ENCODE peak calls at places on chromosomes 7 and 10, in ten cellular contexts. One of them, this sample, is unnamed.

GRCh38 chr10:4326647-4327046 is 499.4 kb upstream of the AKR1E2 start:
- DNase-seq in AG04450: no peak
- DNase-seq in HFF-Myc: no peak
- DNase-seq in cardiac muscle cell: no peak
- DNase-seq in epithelial cell of esophagus: no peak
- DNase-seq in heart left ventricle: no peak
- DNase-seq in bronchial epithelial cell: no peak
- DNase-seq in hepatocyte: no peak
- DNase-seq in IMR-90: no peak
- DNase-seq in thyroid gland: no peak
- DNase-seq in this sample: no peak

GRCh38 chr10:96619120-96619519 is 32.3 kb upstream of the TM9SF3 start:
- DNase-seq in heart left ventricle: no peak
- DNase-seq in epithelial cell of esophagus: no peak
- DNase-seq in bronchial epithelial cell: no peak
- DNase-seq in HFF-Myc: no peak
- DNase-seq in thyroid gland: no peak
- DNase-seq in IMR-90: no peak
- DNase-seq in hepatocyte: no peak
- DNase-seq in cardiac muscle cell: peak
- DNase-seq in AG04450: no peak
- DNase-seq in this sample: no peak

GRCh38 chr7:142327555-142327954 is 69.7 kb upstream of the PRSS58 start:
- DNase-seq in cardiac muscle cell: no peak
- DNase-seq in thyroid gland: no peak
- DNase-seq in IMR-90: no peak
- DNase-seq in epithelial cell of esophagus: no peak
- DNase-seq in heart left ventricle: no peak
- DNase-seq in bronchial epithelial cell: no peak
- DNase-seq in HFF-Myc: no peak
- DNase-seq in AG04450: no peak
- DNase-seq in hepatocyte: no peak
- DNase-seq in this sample: no peak

GRCh38 chr10:121092341-121093099 is 241.4 kb downstream of the WDR11 start:
- DNase-seq in epithelial cell of esophagus: peak
- DNase-seq in AG04450: no peak
- DNase-seq in bronchial epithelial cell: peak
- DNase-seq in hepatocyte: no peak
- DNase-seq in thyroid gland: peak
- DNase-seq in IMR-90: no peak
- DNase-seq in HFF-Myc: no peak
- DNase-seq in cardiac muscle cell: no peak
- DNase-seq in heart left ventricle: no peak
- DNase-seq in this sample: no peak

GRCh38 chr10:32961892-32962369 is 3.9 kb upstream of the ITGB1 start:
- DNase-seq in epithelial cell of esophagus: peak
- DNase-seq in thyroid gland: no peak
- DNase-seq in heart left ventricle: no peak
- DNase-seq in bronchial epithelial cell: peak
- DNase-seq in HFF-Myc: no peak
- DNase-seq in AG04450: peak
- DNase-seq in IMR-90: peak
- DNase-seq in hepatocyte: peak
- DNase-seq in cardiac muscle cell: peak
- DNase-seq in this sample: no peak

GRCh38 chr10:35607475-35608316 is 2.6 kb downstream of the GJD4 start:
- DNase-seq in HFF-Myc: no peak
- DNase-seq in heart left ventricle: peak
- DNase-seq in hepatocyte: no peak
- DNase-seq in thyroid gland: peak
- DNase-seq in IMR-90: no peak
- DNase-seq in cardiac muscle cell: no peak
- DNase-seq in AG04450: no peak
- DNase-seq in epithelial cell of esophagus: peak
- DNase-seq in bronchial epithelial cell: no peak
- DNase-seq in this sample: no peak

GRCh38 chr7:2646336-2646679 is 14.5 kb downstream of the TTYH3 start:
- DNase-seq in epithelial cell of esophagus: no peak
- DNase-seq in IMR-90: no peak
- DNase-seq in hepatocyte: no peak
- DNase-seq in HFF-Myc: no peak
- DNase-seq in bronchial epithelial cell: no peak
- DNase-seq in thyroid gland: no peak
- DNase-seq in AG04450: no peak
- DNase-seq in cardiac muscle cell: no peak
- DNase-seq in heart left ventricle: no peak
- DNase-seq in this sample: no peak

GRCh38 chr10:23158370-23158769 is 33.7 kb upstream of the PTF1A start:
- DNase-seq in bronchial epithelial cell: peak
- DNase-seq in heart left ventricle: no peak
- DNase-seq in thyroid gland: peak
- DNase-seq in cardiac muscle cell: peak
- DNase-seq in epithelial cell of esophagus: peak
- DNase-seq in HFF-Myc: peak
- DNase-seq in hepatocyte: peak
- DNase-seq in IMR-90: peak
- DNase-seq in AG04450: peak
- DNase-seq in this sample: no peak

GRCh38 chr7:3436746-3437145 is 135.7 kb downstream of the SDK1 start:
- DNase-seq in bronchial epithelial cell: peak
- DNase-seq in hepatocyte: no peak
- DNase-seq in HFF-Myc: no peak
- DNase-seq in epithelial cell of esophagus: peak
- DNase-seq in IMR-90: peak
- DNase-seq in cardiac muscle cell: no peak
- DNase-seq in AG04450: peak
- DNase-seq in thyroid gland: no peak
- DNase-seq in heart left ventricle: no peak
- DNase-seq in this sample: no peak

GRCh38 chr10:57741751-57742150 is 525.9 kb downstream of the IPMK start:
- DNase-seq in thyroid gland: no peak
- DNase-seq in AG04450: no peak
- DNase-seq in cardiac muscle cell: no peak
- DNase-seq in IMR-90: no peak
- DNase-seq in hepatocyte: no peak
- DNase-seq in heart left ventricle: no peak
- DNase-seq in bronchial epithelial cell: no peak
- DNase-seq in HFF-Myc: no peak
- DNase-seq in epithelial cell of esophagus: no peak
- DNase-seq in this sample: no peak

GRCh38 chr10:33126118-33126517 is 168.1 kb upstream of the ITGB1 start:
- DNase-seq in thyroid gland: no peak
- DNase-seq in AG04450: no peak
- DNase-seq in epithelial cell of esophagus: peak
- DNase-seq in IMR-90: peak
- DNase-seq in hepatocyte: no peak
- DNase-seq in heart left ventricle: no peak
- DNase-seq in bronchial epithelial cell: peak
- DNase-seq in cardiac muscle cell: no peak
- DNase-seq in HFF-Myc: no peak
- DNase-seq in this sample: no peak

GRCh38 chr7:28466885-28467284 is 54.6 kb downstream of the CREB5 start:
- DNase-seq in bronchial epithelial cell: no peak
- DNase-seq in AG04450: no peak
- DNase-seq in epithelial cell of esophagus: no peak
- DNase-seq in hepatocyte: no peak
- DNase-seq in IMR-90: no peak
- DNase-seq in HFF-Myc: no peak
- DNase-seq in cardiac muscle cell: no peak
- DNase-seq in thyroid gland: no peak
- DNase-seq in heart left ventricle: no peak
- DNase-seq in this sample: no peak

GRCh38 chr7:43649755-43650274 is 66.9 kb downstream of the STK17A start:
- DNase-seq in cardiac muscle cell: no peak
- DNase-seq in hepatocyte: no peak
- DNase-seq in IMR-90: peak
- DNase-seq in epithelial cell of esophagus: peak
- DNase-seq in HFF-Myc: no peak
- DNase-seq in AG04450: no peak
- DNase-seq in heart left ventricle: no peak
- DNase-seq in thyroid gland: no peak
- DNase-seq in bronchial epithelial cell: peak
- DNase-seq in this sample: no peak

GRCh38 chr7:43647314-43647691 is 64.4 kb downstream of the STK17A start:
- DNase-seq in AG04450: no peak
- DNase-seq in epithelial cell of esophagus: no peak
- DNase-seq in hepatocyte: no peak
- DNase-seq in IMR-90: peak
- DNase-seq in HFF-Myc: no peak
- DNase-seq in cardiac muscle cell: peak
- DNase-seq in thyroid gland: no peak
- DNase-seq in bronchial epithelial cell: no peak
- DNase-seq in heart left ventricle: no peak
- DNase-seq in this sample: no peak

GRCh38 chr7:43646603-43647313 is 63.9 kb downstream of the STK17A start:
- DNase-seq in bronchial epithelial cell: no peak
- DNase-seq in cardiac muscle cell: peak
- DNase-seq in AG04450: no peak
- DNase-seq in epithelial cell of esophagus: no peak
- DNase-seq in hepatocyte: no peak
- DNase-seq in thyroid gland: no peak
- DNase-seq in heart left ventricle: no peak
- DNase-seq in IMR-90: peak
- DNase-seq in HFF-Myc: no peak
- DNase-seq in this sample: no peak

GRCh38 chr7:43648725-43649406 is 66.0 kb downstream of the STK17A start:
- DNase-seq in IMR-90: peak
- DNase-seq in HFF-Myc: peak
- DNase-seq in hepatocyte: no peak
- DNase-seq in heart left ventricle: no peak
- DNase-seq in AG04450: peak
- DNase-seq in cardiac muscle cell: no peak
- DNase-seq in bronchial epithelial cell: peak
- DNase-seq in thyroid gland: peak
- DNase-seq in epithelial cell of esophagus: peak
- DNase-seq in this sample: peak

DNA sequence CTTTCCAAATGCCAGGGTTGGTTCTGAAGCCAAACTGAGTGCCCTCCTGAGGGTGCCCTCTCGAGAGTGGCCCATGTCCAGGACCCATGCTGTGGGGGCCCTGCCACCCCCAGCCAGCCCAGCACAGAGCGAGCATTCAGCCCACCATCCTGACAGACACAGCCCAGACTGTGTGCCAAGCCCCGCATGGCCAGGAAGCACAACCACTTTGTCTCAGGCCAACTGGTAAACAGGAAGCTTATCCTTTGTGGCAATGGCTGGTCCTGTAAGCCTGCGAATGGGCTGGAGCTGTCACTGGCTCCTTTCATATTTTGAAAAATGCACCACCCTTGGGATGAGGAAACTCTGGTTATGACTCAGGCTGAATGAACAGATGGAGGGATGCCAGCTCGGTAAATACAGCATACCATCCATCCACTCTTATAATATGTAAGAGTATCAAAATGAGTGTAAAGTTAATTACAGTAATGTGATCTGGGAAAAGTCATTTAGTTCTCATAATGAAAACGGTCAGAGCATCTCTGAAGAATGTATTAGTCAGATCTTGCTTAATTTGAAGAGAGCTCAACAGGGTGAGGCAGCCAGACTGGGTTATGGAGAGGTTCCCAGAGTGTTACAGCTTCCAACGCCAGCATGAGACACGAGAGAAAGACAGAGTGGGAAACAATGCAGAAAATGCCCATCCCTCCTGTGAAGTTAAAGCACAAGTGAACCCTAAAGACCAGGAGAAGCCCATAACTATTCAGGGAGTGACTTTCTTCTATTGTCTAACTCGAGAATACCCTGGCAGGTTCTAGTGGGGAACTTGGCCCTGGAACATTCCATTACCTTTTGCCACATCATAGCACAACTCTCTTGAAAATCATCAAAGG is 65.1 kb downstream of the STK17A start:
- DNase-seq in heart left ventricle: peak
- DNase-seq in IMR-90: peak
- DNase-seq in hepatocyte: peak
- DNase-seq in HFF-Myc: peak
- DNase-seq in thyroid gland: peak
- DNase-seq in epithelial cell of esophagus: peak
- DNase-seq in cardiac muscle cell: no peak
- DNase-seq in bronchial epithelial cell: peak
- DNase-seq in AG04450: peak
- DNase-seq in this sample: peak
- H3K4me3 ChIP-seq in heart left ventricle: peak
- H3K4me3 ChIP-seq in IMR-90: peak
- H3K4me3 ChIP-seq in hepatocyte: no peak
- H3K4me3 ChIP-seq in HFF-Myc: peak
- H3K4me3 ChIP-seq in thyroid gland: no peak
- H3K4me3 ChIP-seq in epithelial cell of esophagus: no peak
- H3K4me3 ChIP-seq in cardiac muscle cell: no peak
- H3K4me3 ChIP-seq in bronchial epithelial cell: no peak
- H3K4me3 ChIP-seq in AG04450: peak
- H3K4me3 ChIP-seq in this sample: no peak

DNA sequence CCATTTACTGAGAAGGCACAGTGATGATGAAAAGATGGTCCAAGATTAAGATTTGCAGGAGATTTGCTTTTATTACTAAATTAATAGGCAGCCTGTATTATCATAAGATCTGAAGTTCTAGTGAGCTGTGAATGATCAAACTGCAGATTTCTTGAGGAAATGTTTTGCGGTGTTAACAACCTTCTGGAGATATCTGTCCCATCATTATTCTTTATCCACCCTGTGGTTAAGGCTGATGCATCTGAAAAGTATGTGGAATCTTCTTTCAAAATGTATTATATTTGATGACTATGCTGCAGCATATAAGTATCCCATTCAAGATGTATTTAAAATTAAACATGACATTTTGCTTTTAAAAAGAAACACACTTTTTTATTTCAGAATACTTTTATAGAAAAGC is 150.3 kb downstream of the POLR1F start:
- DNase-seq in HFF-Myc: no peak
- DNase-seq in epithelial cell of esophagus: peak
- DNase-seq in heart left ventricle: no peak
- DNase-seq in AG04450: no peak
- DNase-seq in thyroid gland: no peak
- DNase-seq in hepatocyte: no peak
- DNase-seq in bronchial epithelial cell: no peak
- DNase-seq in IMR-90: peak
- DNase-seq in cardiac muscle cell: no peak
- DNase-seq in this sample: no peak
- TF ChIP-seq CTCF in HFF-Myc: no peak
- TF ChIP-seq CTCF in epithelial cell of esophagus: no peak
- TF ChIP-seq CTCF in heart left ventricle: no peak
- TF ChIP-seq CTCF in AG04450: no peak
- TF ChIP-seq CTCF in thyroid gland: no peak
- TF ChIP-seq CTCF in hepatocyte: no peak
- TF ChIP-seq CTCF in bronchial epithelial cell: no peak
- TF ChIP-seq CTCF in IMR-90: no peak
- TF ChIP-seq CTCF in cardiac muscle cell: no peak
- TF ChIP-seq CTCF in this sample: no peak

GRCh38 chr7:116355423-116355765 is 144.1 kb upstream of the CAV2 start:
- DNase-seq in IMR-90: no peak
- DNase-seq in cardiac muscle cell: no peak
- DNase-seq in heart left ventricle: no peak
- DNase-seq in bronchial epithelial cell: no peak
- DNase-seq in epithelial cell of esophagus: no peak
- DNase-seq in HFF-Myc: no peak
- DNase-seq in thyroid gland: no peak
- DNase-seq in hepatocyte: no peak
- DNase-seq in AG04450: no peak
- DNase-seq in this sample: no peak
- H3K4me3 ChIP-seq in IMR-90: peak
- H3K4me3 ChIP-seq in cardiac muscle cell: no peak
- H3K4me3 ChIP-seq in heart left ventricle: peak
- H3K4me3 ChIP-seq in bronchial epithelial cell: no peak
- H3K4me3 ChIP-seq in epithelial cell of esophagus: no peak
- H3K4me3 ChIP-seq in HFF-Myc: peak
- H3K4me3 ChIP-seq in thyroid gland: no peak
- H3K4me3 ChIP-seq in hepatocyte: no peak
- H3K4me3 ChIP-seq in AG04450: peak
- H3K4me3 ChIP-seq in this sample: no peak

GRCh38 chr10:79065853-79066252 is 2.9 kb upstream of the ZMIZ1 start:
- DNase-seq in heart left ventricle: peak
- DNase-seq in epithelial cell of esophagus: no peak
- DNase-seq in AG04450: no peak
- DNase-seq in bronchial epithelial cell: no peak
- DNase-seq in IMR-90: no peak
- DNase-seq in cardiac muscle cell: no peak
- DNase-seq in hepatocyte: no peak
- DNase-seq in thyroid gland: no peak
- DNase-seq in HFF-Myc: no peak
- DNase-seq in this sample: no peak
- TF ChIP-seq CTCF in heart left ventricle: no peak
- TF ChIP-seq CTCF in epithelial cell of esophagus: no peak
- TF ChIP-seq CTCF in AG04450: no peak
- TF ChIP-seq CTCF in bronchial epithelial cell: no peak
- TF ChIP-seq CTCF in IMR-90: no peak
- TF ChIP-seq CTCF in cardiac muscle cell: no peak
- TF ChIP-seq CTCF in hepatocyte: no peak
- TF ChIP-seq CTCF in thyroid gland: no peak
- TF ChIP-seq CTCF in HFF-Myc: no peak
- TF ChIP-seq CTCF in this sample: no peak

This sample was measured in lung.